ENCODE peak calls at places on chromosomes 13 and 19, in seven cellular contexts. B is SK-N-SH, W is K562, Y is H1, F is GM12892, K is GM12878, R is HepG2. N is an unnamed sample.

GRCh38 chr19:17052439-17052838 is 22.8 kb downstream of the HAUS8 start:
- DNase-seq in B (peak; percentile 62), W (no peak), Y (no peak), F (no peak), K (no peak), R (no peak), N (no peak)

GRCh38 chr19:55640577-55641375 is at the start of gene ZNF580:
- DNase-seq in B (peak; percentile 90), W (peak; percentile 85), Y (no peak), F (peak; percentile 71), K (no peak), R (peak; percentile 40), N (peak; percentile 64)

GRCh38 chr13:67299731-67300130 is 69.6 kb upstream of the PCDH9 start:
- DNase-seq in B (no peak), W (no peak), Y (no peak), F (no peak), K (no peak), R (no peak), N (no peak)

GRCh38 chr19:33405491-33406461 is 32.3 kb downstream of the CEBPG start:
- DNase-seq in B (peak; percentile 27), W (no peak), Y (no peak), F (no peak), K (no peak), R (no peak), N (no peak)

GRCh38 chr19:39112338-39112890 is 13.2 kb upstream of the PAK4 start:
- DNase-seq in B (no peak), W (no peak), Y (no peak), F (no peak), K (no peak), R (no peak), N (no peak)

GRCh38 chr19:58330458-58330857 is 3.7 kb downstream of the ZSCAN22 start:
- DNase-seq in B (no peak), W (peak; percentile 48), Y (no peak), F (no peak), K (no peak), R (no peak), N (no peak)

GRCh38 chr19:47275866-47276461 is 1.3 kb downstream of the INAFM1 start:
- DNase-seq in B (no peak), W (no peak), Y (no peak), F (no peak), K (no peak), R (no peak), N (no peak)

GRCh38 chr19:33303791-33304759 is 1.7 kb upstream of the CEBPA start:
- DNase-seq in B (no peak), W (no peak), Y (no peak), F (no peak), K (no peak), R (no peak), N (no peak)

GRCh38 chr19:7534531-7534980 is 961 bp upstream of the PNPLA6 start:
- DNase-seq in B (peak; percentile 80), W (peak; percentile 60), Y (peak; percentile 47), F (no peak), K (no peak), R (peak; percentile 70), N (no peak)

GRCh38 chr13:19644947-19645439 is 11.5 kb downstream of the MPHOSPH8 start:
- DNase-seq in B (no peak), W (no peak), Y (no peak), F (no peak), K (no peak), R (no peak), N (no peak)

GRCh38 chr13:95530178-95530577 is 22.3 kb upstream of the CLDN10 start:
- DNase-seq in B (no peak), W (no peak), Y (no peak), F (no peak), K (no peak), R (peak; percentile 38), N (no peak)

GRCh38 chr13:95540848-95541247 is 11.7 kb upstream of the CLDN10 start:
- DNase-seq in B (no peak), W (no peak), Y (no peak), F (no peak), K (no peak), R (no peak), N (no peak)

GRCh38 chr13:95533545-95534135 is 18.9 kb upstream of the CLDN10 start:
- DNase-seq in B (no peak), W (no peak), Y (no peak), F (no peak), K (no peak), R (no peak), N (no peak)

GRCh38 chr13:95536629-95537241 is 15.8 kb upstream of the CLDN10 start:
- DNase-seq in B (no peak), W (no peak), Y (no peak), F (no peak), K (no peak), R (no peak), N (no peak)

DNA sequence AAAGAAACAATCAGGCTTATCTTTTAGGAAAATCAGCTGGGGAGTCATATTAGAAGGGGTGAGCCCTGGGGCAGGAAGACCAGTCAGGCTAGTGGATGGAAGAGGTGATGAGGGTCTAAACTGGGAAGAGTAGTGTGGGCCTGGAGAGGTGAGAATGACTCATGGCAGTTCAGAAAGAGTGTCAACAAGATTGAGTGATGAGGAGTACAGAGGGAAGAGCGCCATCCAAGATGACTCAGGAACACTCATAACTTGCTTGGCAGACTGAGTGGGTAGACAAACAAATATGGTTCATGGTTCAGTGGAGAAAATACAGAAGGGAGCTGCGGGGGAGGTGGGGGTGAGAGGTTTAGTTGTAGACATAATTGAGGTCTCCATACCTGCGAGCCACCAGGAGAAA is 17.3 kb upstream of the CLDN10 start:
- DNase-seq in B (no peak), W (no peak), Y (no peak), F (no peak), K (no peak), R (peak; percentile 84), N (no peak)
- TF ChIP-seq TAF1 in B (no peak), W (no peak), Y (no peak), F (no peak), K (no peak), R (no peak), N (no peak)

GRCh38 chr13:106562301-106562700 is 5.6 kb downstream of the ARGLU1 start:
- DNase-seq in B (no peak), W (no peak), Y (no peak), F (no peak), K (no peak), R (no peak), N (no peak)

GRCh38 chr13:106561551-106562170 is 6.3 kb downstream of the ARGLU1 start:
- DNase-seq in B (no peak), W (no peak), Y (no peak), F (peak; percentile 16), K (peak; percentile 55), R (no peak), N (peak; percentile 14)

GRCh38 chr13:106555631-106556328 is 12.2 kb downstream of the ARGLU1 start:
- DNase-seq in B (no peak), W (no peak), Y (no peak), F (no peak), K (no peak), R (no peak), N (no peak)

GRCh38 chr13:106560791-106561190 is 7.1 kb downstream of the ARGLU1 start:
- DNase-seq in B (no peak), W (no peak), Y (no peak), F (no peak), K (no peak), R (no peak), N (no peak)

DNA sequence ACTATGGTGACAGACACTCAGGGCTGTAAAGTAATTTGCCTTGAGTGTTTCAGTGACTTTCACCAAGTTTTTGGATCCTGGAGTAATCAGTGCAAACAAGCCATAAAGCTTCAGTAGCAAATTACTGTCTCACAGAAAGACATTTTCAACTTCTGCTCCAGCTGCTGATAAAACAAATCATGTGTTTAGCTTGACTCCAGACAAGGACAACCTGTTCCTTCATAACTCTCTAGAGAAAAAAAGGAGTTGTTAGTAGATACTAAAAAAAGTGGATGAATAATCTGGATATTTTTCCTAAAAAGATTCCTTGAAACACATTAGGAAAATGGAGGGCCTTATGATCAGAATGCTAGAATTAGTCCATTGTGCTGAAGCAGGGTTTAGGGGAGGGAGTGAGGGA is 9.4 kb downstream of the ARGLU1 start:
- DNase-seq in B (no peak), W (no peak), Y (no peak), F (no peak), K (no peak), R (no peak), N (no peak)
- TF ChIP-seq TAF1 in B (no peak), W (no peak), Y (no peak), F (no peak), K (no peak), R (no peak), N (no peak)

GRCh38 chr19:4334929-4335833 is 3.4 kb downstream of the STAP2 start:
- DNase-seq in B (no peak), W (no peak), Y (no peak), F (no peak), K (no peak), R (no peak), N (no peak)

GRCh38 chr19:4342421-4343055 is 824 bp upstream of the MPND start:
- DNase-seq in B (peak; percentile 92), W (peak; percentile 94), Y (peak; percentile 97), F (peak; percentile 90), K (peak; percentile 100), R (peak; percentile 100), N (peak; percentile 84)

GRCh38 chr19:4343056-4343844 is at the start of gene MPND:
- DNase-seq in B (peak; percentile 94), W (peak; percentile 87), Y (no peak), F (peak; percentile 81), K (peak; percentile 50), R (peak; percentile 72), N (peak; percentile 89)

GRCh38 chr19:4337906-4338440 is 654 bp downstream of the STAP2 start:
- DNase-seq in B (no peak), W (peak; percentile 17), Y (no peak), F (no peak), K (no peak), R (peak; percentile 76), N (no peak)

DNA sequence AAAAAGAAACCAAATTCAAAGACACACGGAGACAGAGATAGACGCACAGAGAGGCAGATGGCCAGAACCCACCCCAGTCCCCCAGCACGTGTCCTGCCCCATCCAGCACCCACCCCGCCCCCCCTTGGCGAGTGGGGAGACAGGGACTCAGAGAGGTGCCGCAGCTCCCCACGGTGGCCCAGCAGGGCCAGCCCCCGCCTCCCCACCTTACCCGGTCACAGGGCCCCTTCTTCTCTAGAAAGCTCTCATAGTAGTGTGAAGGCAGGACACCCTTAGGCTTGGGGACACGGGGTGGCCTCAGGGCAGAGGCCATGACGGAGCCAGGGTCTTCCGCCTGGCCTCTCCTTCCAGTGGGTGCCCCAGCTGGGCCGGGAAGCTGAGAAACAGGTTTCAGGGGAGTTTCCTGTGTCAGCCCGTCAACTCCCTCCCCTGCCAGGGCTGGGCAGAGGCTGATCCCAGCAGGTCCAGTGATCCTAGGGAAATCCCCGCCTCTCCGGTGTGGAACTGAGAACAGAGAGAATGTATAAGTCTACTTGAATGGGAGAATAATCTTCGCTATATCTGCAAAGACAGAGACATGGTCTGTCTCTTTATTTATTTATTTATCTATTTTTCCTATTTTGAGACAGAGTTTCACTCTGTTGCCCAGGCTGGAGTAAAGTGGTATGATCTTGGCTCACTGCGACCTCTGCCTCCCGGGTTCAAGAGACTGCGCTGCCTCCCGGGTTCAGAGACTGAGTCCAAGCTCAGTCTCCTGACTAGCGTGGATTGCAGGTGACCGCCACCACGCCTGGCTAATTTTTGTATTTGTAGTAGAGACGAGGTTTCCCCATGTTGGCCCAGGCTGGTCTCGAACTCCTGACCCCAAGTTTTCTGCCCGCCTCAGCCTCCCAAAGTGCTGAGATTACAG is at the start of gene STAP2:
- DNase-seq in B (no peak), W (peak; percentile 23), Y (no peak), F (no peak), K (no peak), R (peak; percentile 44), N (no peak)
- TF ChIP-seq TAF1 in B (no peak), W (no peak), Y (peak; percentile 10), F (no peak), K (peak; percentile 6), R (peak; percentile 45), N (peak; percentile 26)

GRCh38 chr19:19434483-19435045 is 29.1 kb downstream of the GATAD2A start:
- DNase-seq in B (no peak), W (no peak), Y (no peak), F (no peak), K (no peak), R (no peak), N (no peak)
- TF ChIP-seq TAF1 in B (no peak), W (no peak), Y (no peak), F (no peak), K (no peak), R (no peak), N (no peak)